ENCODE peak calls at places on chromosomes 11 and 22, in ten cellular contexts. One of them, this sample, is unnamed.

GRCh38 chr11:1293619-1294015 is 15.8 kb downstream of the TOLLIP start:
- DNase-seq in GM06990: no peak
- DNase-seq in cardiac muscle cell: no peak
- DNase-seq in fibroblast of lung: no peak
- DNase-seq in heart left ventricle: no peak
- DNase-seq in WTC11: no peak
- DNase-seq in AG10803: no peak
- DNase-seq in colonic mucosa: no peak
- DNase-seq in epithelial cell of esophagus: no peak
- DNase-seq in fibroblast of the aortic adventitia: no peak
- DNase-seq in this sample: no peak

GRCh38 chr22:24304067-24304675 is 33.5 kb downstream of the SPECC1L start:
- DNase-seq in cardiac muscle cell: no peak
- DNase-seq in GM06990: no peak
- DNase-seq in fibroblast of the aortic adventitia: no peak
- DNase-seq in heart left ventricle: no peak
- DNase-seq in epithelial cell of esophagus: peak; percentile 47
- DNase-seq in WTC11: no peak
- DNase-seq in colonic mucosa: no peak
- DNase-seq in AG10803: no peak
- DNase-seq in fibroblast of lung: no peak
- DNase-seq in this sample: no peak

GRCh38 chr11:41031571-41032060 is 427.8 kb downstream of the LRRC4C start:
- DNase-seq in colonic mucosa: no peak
- DNase-seq in fibroblast of the aortic adventitia: no peak
- DNase-seq in WTC11: no peak
- DNase-seq in fibroblast of lung: no peak
- DNase-seq in GM06990: no peak
- DNase-seq in AG10803: no peak
- DNase-seq in cardiac muscle cell: no peak
- DNase-seq in epithelial cell of esophagus: no peak
- DNase-seq in heart left ventricle: no peak
- DNase-seq in this sample: no peak

GRCh38 chr11:30710216-30710615 is 124.1 kb upstream of the MPPED2 start:
- DNase-seq in fibroblast of the aortic adventitia: no peak
- DNase-seq in colonic mucosa: no peak
- DNase-seq in WTC11: no peak
- DNase-seq in GM06990: no peak
- DNase-seq in AG10803: peak; percentile 0
- DNase-seq in epithelial cell of esophagus: no peak
- DNase-seq in fibroblast of lung: no peak
- DNase-seq in cardiac muscle cell: peak; percentile 3
- DNase-seq in heart left ventricle: no peak
- DNase-seq in this sample: no peak

GRCh38 chr11:89495951-89496350 is 4.8 kb upstream of the NOX4 start:
- DNase-seq in cardiac muscle cell: peak; percentile 62
- DNase-seq in GM06990: no peak
- DNase-seq in fibroblast of the aortic adventitia: peak; percentile 84
- DNase-seq in WTC11: peak; percentile 12
- DNase-seq in epithelial cell of esophagus: peak; percentile 74
- DNase-seq in AG10803: peak; percentile 94
- DNase-seq in fibroblast of lung: peak; percentile 99
- DNase-seq in colonic mucosa: no peak
- DNase-seq in heart left ventricle: peak; percentile 23
- DNase-seq in this sample: no peak

GRCh38 chr22:20792966-20793332 is 19.0 kb downstream of the SERPIND1 start:
- DNase-seq in fibroblast of lung: peak; percentile 69
- DNase-seq in epithelial cell of esophagus: no peak
- DNase-seq in GM06990: no peak
- DNase-seq in colonic mucosa: no peak
- DNase-seq in fibroblast of the aortic adventitia: no peak
- DNase-seq in heart left ventricle: no peak
- DNase-seq in AG10803: peak; percentile 46
- DNase-seq in cardiac muscle cell: peak; percentile 35
- DNase-seq in WTC11: no peak
- DNase-seq in this sample: no peak

GRCh38 chr11:10108901-10109665 is 184.9 kb downstream of the SBF2 start:
- DNase-seq in colonic mucosa: no peak
- DNase-seq in AG10803: peak; percentile 90
- DNase-seq in epithelial cell of esophagus: no peak
- DNase-seq in fibroblast of the aortic adventitia: peak; percentile 92
- DNase-seq in cardiac muscle cell: peak; percentile 70
- DNase-seq in fibroblast of lung: peak; percentile 17
- DNase-seq in heart left ventricle: peak; percentile 22
- DNase-seq in WTC11: no peak
- DNase-seq in GM06990: no peak
- DNase-seq in this sample: no peak

GRCh38 chr11:132099692-132100091 is 729.3 kb downstream of the NTM start:
- DNase-seq in cardiac muscle cell: peak; percentile 4
- DNase-seq in fibroblast of lung: no peak
- DNase-seq in GM06990: no peak
- DNase-seq in WTC11: peak; percentile 76
- DNase-seq in colonic mucosa: no peak
- DNase-seq in AG10803: no peak
- DNase-seq in heart left ventricle: no peak
- DNase-seq in fibroblast of the aortic adventitia: no peak
- DNase-seq in epithelial cell of esophagus: peak; percentile 27
- DNase-seq in this sample: peak; percentile 12

DNA sequence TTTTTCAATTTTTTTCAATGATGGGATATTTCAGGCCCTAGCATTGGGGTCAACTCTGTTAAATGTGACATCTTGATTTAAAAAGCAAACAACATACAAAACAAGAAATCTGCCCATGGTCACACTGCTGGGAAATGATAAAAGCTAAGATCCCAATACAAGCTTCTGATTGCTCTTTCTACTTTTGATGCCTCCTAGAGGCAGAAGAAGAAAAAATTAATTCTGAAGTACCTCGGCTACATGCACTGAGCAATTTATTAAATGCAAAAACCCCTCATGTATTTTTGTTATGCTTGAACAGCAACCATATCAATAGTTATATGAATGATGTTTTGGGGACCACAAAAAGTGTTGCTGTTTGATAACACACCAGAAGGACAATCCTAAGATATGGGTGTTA is 342.1 kb upstream of the NARS2 start:
- DNase-seq in fibroblast of the aortic adventitia: no peak
- DNase-seq in cardiac muscle cell: no peak
- DNase-seq in GM06990: no peak
- DNase-seq in colonic mucosa: no peak
- DNase-seq in AG10803: no peak
- DNase-seq in epithelial cell of esophagus: no peak
- DNase-seq in WTC11: no peak
- DNase-seq in fibroblast of lung: no peak
- DNase-seq in heart left ventricle: no peak
- DNase-seq in this sample: no peak
- TF ChIP-seq CTCF in fibroblast of the aortic adventitia: peak; percentile 19
- TF ChIP-seq CTCF in cardiac muscle cell: peak; percentile 24
- TF ChIP-seq CTCF in GM06990: no peak
- TF ChIP-seq CTCF in colonic mucosa: no peak
- TF ChIP-seq CTCF in AG10803: peak; percentile 25
- TF ChIP-seq CTCF in epithelial cell of esophagus: no peak
- TF ChIP-seq CTCF in WTC11: no peak
- TF ChIP-seq CTCF in fibroblast of lung: peak; percentile 15
- TF ChIP-seq CTCF in heart left ventricle: no peak
- TF ChIP-seq CTCF in this sample: no peak

DNA sequence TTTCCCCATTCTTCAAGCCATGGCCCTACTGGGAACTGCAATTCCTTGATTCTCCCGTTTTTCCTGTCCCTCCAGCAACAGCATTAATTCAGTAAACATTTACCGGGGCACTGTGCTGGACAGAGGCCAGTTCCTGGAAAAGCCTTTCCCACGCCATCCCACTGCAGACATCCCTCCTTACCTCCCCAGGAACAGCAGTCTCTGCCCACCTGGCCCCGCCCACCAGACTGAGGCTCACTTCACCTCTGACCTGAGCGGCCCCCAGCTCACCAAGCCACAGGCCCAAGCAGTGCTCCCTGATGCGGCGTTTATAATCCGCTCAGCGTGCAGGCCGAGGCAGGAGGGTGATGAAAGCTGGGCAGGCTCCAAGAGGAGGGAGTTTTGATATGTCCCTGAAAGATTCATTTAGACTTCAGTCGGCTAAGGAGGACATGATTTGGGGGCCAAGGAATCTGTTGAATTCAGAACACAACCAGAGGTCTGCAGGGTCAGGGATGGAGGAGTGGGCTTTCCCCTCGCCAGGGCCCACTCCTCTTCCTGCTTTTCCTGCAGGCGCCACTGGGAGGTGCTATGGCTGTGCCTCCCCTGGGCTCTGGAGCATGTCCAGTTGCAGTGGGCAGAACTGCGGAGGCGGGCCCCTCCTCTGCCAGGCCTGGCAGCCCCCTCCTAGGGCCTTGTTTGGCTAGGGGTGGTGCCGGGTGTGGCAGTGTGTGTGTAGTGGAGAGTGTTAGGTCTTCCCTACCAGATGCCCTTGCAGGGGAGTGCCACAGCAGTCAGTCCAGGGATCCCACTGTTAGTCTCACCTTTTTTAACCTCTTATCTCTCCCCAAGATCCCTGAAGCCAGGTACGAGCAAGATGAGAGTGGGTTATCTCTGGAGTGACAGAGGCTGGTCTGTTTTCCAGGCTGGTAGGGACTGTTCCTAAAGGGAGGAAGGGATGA is 1.4 kb upstream of the TAGLN start:
- DNase-seq in WTC11: peak; percentile 86
- DNase-seq in fibroblast of the aortic adventitia: no peak
- DNase-seq in fibroblast of lung: peak; percentile 53
- DNase-seq in AG10803: no peak
- DNase-seq in heart left ventricle: peak; percentile 33
- DNase-seq in epithelial cell of esophagus: peak; percentile 29
- DNase-seq in cardiac muscle cell: peak; percentile 79
- DNase-seq in colonic mucosa: peak; percentile 71
- DNase-seq in GM06990: no peak
- DNase-seq in this sample: no peak
- TF ChIP-seq CTCF in WTC11: peak; percentile 47
- TF ChIP-seq CTCF in fibroblast of the aortic adventitia: peak; percentile 50
- TF ChIP-seq CTCF in fibroblast of lung: peak; percentile 58
- TF ChIP-seq CTCF in AG10803: peak; percentile 45
- TF ChIP-seq CTCF in heart left ventricle: peak; percentile 54
- TF ChIP-seq CTCF in epithelial cell of esophagus: peak; percentile 51
- TF ChIP-seq CTCF in cardiac muscle cell: peak; percentile 80
- TF ChIP-seq CTCF in colonic mucosa: peak; percentile 52
- TF ChIP-seq CTCF in GM06990: peak; percentile 19
- TF ChIP-seq CTCF in this sample: no peak

GRCh38 chr22:25775501-25775900 is 33.5 kb downstream of the MYO18B start:
- DNase-seq in heart left ventricle: no peak
- DNase-seq in cardiac muscle cell: peak; percentile 30
- DNase-seq in WTC11: peak; percentile 65
- DNase-seq in fibroblast of the aortic adventitia: no peak
- DNase-seq in colonic mucosa: no peak
- DNase-seq in epithelial cell of esophagus: peak; percentile 15
- DNase-seq in fibroblast of lung: peak; percentile 67
- DNase-seq in GM06990: no peak
- DNase-seq in AG10803: peak; percentile 6
- DNase-seq in this sample: no peak

GRCh38 chr22:25772288-25772687 is 30.3 kb downstream of the MYO18B start:
- DNase-seq in cardiac muscle cell: no peak
- DNase-seq in colonic mucosa: no peak
- DNase-seq in fibroblast of the aortic adventitia: no peak
- DNase-seq in AG10803: no peak
- DNase-seq in fibroblast of lung: no peak
- DNase-seq in WTC11: no peak
- DNase-seq in heart left ventricle: no peak
- DNase-seq in GM06990: no peak
- DNase-seq in epithelial cell of esophagus: no peak
- DNase-seq in this sample: no peak

GRCh38 chr22:25777411-25777810 is 35.4 kb downstream of the MYO18B start:
- DNase-seq in fibroblast of lung: no peak
- DNase-seq in WTC11: no peak
- DNase-seq in AG10803: no peak
- DNase-seq in cardiac muscle cell: no peak
- DNase-seq in colonic mucosa: no peak
- DNase-seq in heart left ventricle: no peak
- DNase-seq in GM06990: no peak
- DNase-seq in epithelial cell of esophagus: no peak
- DNase-seq in fibroblast of the aortic adventitia: no peak
- DNase-seq in this sample: no peak

GRCh38 chr22:25777870-25778269 is 35.9 kb downstream of the MYO18B start:
- DNase-seq in fibroblast of the aortic adventitia: peak; percentile 62
- DNase-seq in heart left ventricle: no peak
- DNase-seq in epithelial cell of esophagus: peak; percentile 54
- DNase-seq in cardiac muscle cell: peak; percentile 64
- DNase-seq in AG10803: peak; percentile 49
- DNase-seq in colonic mucosa: peak; percentile 23
- DNase-seq in WTC11: no peak
- DNase-seq in GM06990: no peak
- DNase-seq in fibroblast of lung: peak; percentile 36
- DNase-seq in this sample: no peak

DNA sequence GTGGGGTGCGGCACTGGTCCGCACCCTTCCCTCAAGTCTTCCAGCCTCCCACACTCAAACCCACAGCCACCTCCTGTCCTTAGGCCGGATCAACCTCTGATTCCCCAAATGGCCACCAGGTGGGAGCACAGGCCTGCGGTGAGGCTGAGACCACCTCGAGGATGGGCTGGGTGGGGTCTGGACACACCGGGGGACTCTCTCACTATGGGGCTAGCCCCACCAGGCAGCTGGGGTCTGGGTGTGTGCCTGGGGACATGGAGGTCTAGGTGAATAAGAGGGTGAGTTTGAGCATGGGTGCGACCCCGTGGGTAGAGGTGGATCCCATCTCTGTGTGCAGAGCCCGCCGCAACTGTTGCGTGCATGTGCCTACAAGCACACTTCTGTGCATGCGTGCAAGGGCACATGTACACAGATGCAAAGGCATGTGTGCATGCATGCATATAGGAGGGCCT is 32.6 kb downstream of the MYO18B start:
- DNase-seq in AG10803: no peak
- DNase-seq in GM06990: no peak
- DNase-seq in fibroblast of the aortic adventitia: no peak
- DNase-seq in fibroblast of lung: no peak
- DNase-seq in WTC11: peak; percentile 80
- DNase-seq in colonic mucosa: no peak
- DNase-seq in heart left ventricle: no peak
- DNase-seq in cardiac muscle cell: no peak
- DNase-seq in epithelial cell of esophagus: no peak
- DNase-seq in this sample: peak; percentile 31
- TF ChIP-seq CTCF in AG10803: peak; percentile 44
- TF ChIP-seq CTCF in GM06990: peak; percentile 65
- TF ChIP-seq CTCF in fibroblast of the aortic adventitia: peak; percentile 53
- TF ChIP-seq CTCF in fibroblast of lung: peak; percentile 41
- TF ChIP-seq CTCF in WTC11: peak; percentile 83
- TF ChIP-seq CTCF in colonic mucosa: peak; percentile 10
- TF ChIP-seq CTCF in heart left ventricle: peak; percentile 42
- TF ChIP-seq CTCF in cardiac muscle cell: peak; percentile 53
- TF ChIP-seq CTCF in epithelial cell of esophagus: peak; percentile 33
- TF ChIP-seq CTCF in this sample: peak; percentile 24

DNA sequence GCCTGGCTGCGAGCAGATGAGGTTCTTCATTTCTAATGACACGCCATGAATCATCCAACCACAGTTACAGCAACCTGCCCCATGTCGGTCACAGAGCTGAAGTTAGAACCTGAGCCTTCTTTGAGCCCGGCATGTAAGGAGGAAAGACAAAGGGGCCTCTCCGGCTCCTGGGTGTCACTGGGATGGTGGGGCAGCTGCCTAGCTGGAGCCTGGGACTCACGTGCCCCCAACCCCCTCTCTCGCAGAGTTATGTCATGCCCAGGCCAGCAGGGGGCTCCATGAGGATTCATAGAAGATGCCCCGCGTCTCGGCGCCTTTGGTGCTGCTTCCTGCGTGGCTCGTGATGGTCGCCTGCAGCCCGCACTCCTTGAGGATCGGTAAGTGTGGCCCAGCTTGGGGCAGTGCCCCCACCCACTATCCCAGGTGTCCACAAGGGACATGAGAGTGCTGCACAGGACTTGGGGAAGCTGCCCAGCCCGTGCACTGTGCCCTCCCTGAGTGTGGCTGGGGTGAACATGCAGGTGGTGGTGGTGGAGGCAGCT is 148.5 kb downstream of the GRIK4 start:
- DNase-seq in heart left ventricle: no peak
- DNase-seq in GM06990: peak; percentile 41
- DNase-seq in WTC11: peak; percentile 84
- DNase-seq in cardiac muscle cell: peak; percentile 38
- DNase-seq in AG10803: no peak
- DNase-seq in colonic mucosa: peak; percentile 23
- DNase-seq in epithelial cell of esophagus: peak; percentile 53
- DNase-seq in fibroblast of the aortic adventitia: no peak
- DNase-seq in fibroblast of lung: peak; percentile 41
- DNase-seq in this sample: peak; percentile 63
- TF ChIP-seq CTCF in heart left ventricle: peak; percentile 42
- TF ChIP-seq CTCF in GM06990: peak; percentile 87
- TF ChIP-seq CTCF in WTC11: peak; percentile 67
- TF ChIP-seq CTCF in cardiac muscle cell: peak; percentile 58
- TF ChIP-seq CTCF in AG10803: peak; percentile 42
- TF ChIP-seq CTCF in colonic mucosa: peak; percentile 17
- TF ChIP-seq CTCF in epithelial cell of esophagus: peak; percentile 32
- TF ChIP-seq CTCF in fibroblast of the aortic adventitia: peak; percentile 41
- TF ChIP-seq CTCF in fibroblast of lung: peak; percentile 35
- TF ChIP-seq CTCF in this sample: peak; percentile 60